ENCODE peak calls at places on chromosomes 13 and 19, in six cellular contexts. L is effector memory CD4-positive, alpha-beta T cell; Q is ovary; R is adrenal gland; S is mammary epithelial cell; A is kidney. Z is an unnamed sample.

GRCh38 chr13:46492946-46493345 is 60.0 kb upstream of the LRCH1 start:
- DNase-seq in L (no peak), R (no peak), A (no peak), Q (no peak), S (peak; percentile 16), Z (peak; percentile 71)

GRCh38 chr19:35911790-35912189 is 3.7 kb upstream of the TYROBP start:
- DNase-seq in R (no peak), L (no peak), Q (no peak), A (peak; percentile 93), S (peak; percentile 91), Z (no peak)

GRCh38 chr19:8221161-8221560 is 12.0 kb downstream of the CERS4 start:
- DNase-seq in Q (no peak), R (no peak), L (no peak), S (no peak), A (no peak), Z (no peak)

GRCh38 chr13:60267498-60268202 is 103.9 kb upstream of the DIAPH3 start:
- DNase-seq in Q (no peak), A (no peak), R (peak; percentile 17), L (no peak), S (no peak), Z (peak; percentile 70)

GRCh38 chr13:110491869-110492268 is 69.7 kb downstream of the RAB20 start:
- DNase-seq in S (no peak), R (no peak), A (peak; percentile 52), Q (no peak), L (no peak), Z (no peak)

GRCh38 chr13:48842316-48842715 is 133.4 kb upstream of the FNDC3A start:
- DNase-seq in R (no peak), L (no peak), Q (no peak), S (no peak), A (no peak), Z (no peak)

GRCh38 chr13:106597190-106597589 is 29.3 kb upstream of the ARGLU1 start:
- DNase-seq in R (no peak), Q (no peak), L (no peak), S (no peak), A (peak; percentile 43), Z (peak; percentile 55)

GRCh38 chr13:45700971-45701900 is 884 bp upstream of the CBY2 start:
- DNase-seq in Q (no peak), A (no peak), R (no peak), L (no peak), S (no peak), Z (no peak)

GRCh38 chr19:32322541-32322940 is 22.9 kb upstream of the ZNF507 start:
- DNase-seq in L (no peak), R (no peak), S (no peak), Q (no peak), A (no peak), Z (no peak)

GRCh38 chr19:48768989-48769713 is 13.8 kb downstream of the FGF21 start:
- DNase-seq in Q (no peak), A (no peak), S (no peak), L (no peak), R (no peak), Z (no peak)

GRCh38 chr13:30881191-30881651 is 24.9 kb upstream of the MEDAG start:
- DNase-seq in R (peak; percentile 76), Q (no peak), A (no peak), S (no peak), L (no peak), Z (no peak)

GRCh38 chr13:34116651-34117050 is 298.7 kb downstream of the RFC3 start:
- DNase-seq in R (no peak), S (no peak), L (no peak), Q (no peak), A (no peak), Z (no peak)

GRCh38 chr13:22053053-22053452 is 382.2 kb downstream of the FGF9 start:
- DNase-seq in A (no peak), Q (no peak), S (no peak), R (no peak), L (no peak), Z (no peak)

GRCh38 chr19:8240274-8241229 is 31.4 kb downstream of the CERS4 start:
- DNase-seq in A (peak; percentile 95), R (peak; percentile 97), S (peak; percentile 87), Q (peak; percentile 93), L (peak; percentile 8), Z (peak; percentile 93)

GRCh38 chr13:112496166-112496565 is 91.8 kb downstream of the TUBGCP3 start:
- DNase-seq in R (no peak), Q (no peak), A (no peak), L (no peak), S (no peak), Z (no peak)

GRCh38 chr13:43261018-43261417 is 237.6 kb downstream of the DNAJC15 start:
- DNase-seq in Q (no peak), A (no peak), R (no peak), S (peak; percentile 63), L (no peak), Z (peak; percentile 30)

GRCh38 chr19:8367327-8368001 is 3.5 kb downstream of the ANGPTL4 start:
- DNase-seq in R (peak; percentile 88), A (peak; percentile 93), S (peak; percentile 90), Q (peak; percentile 93), L (no peak), Z (peak; percentile 100)

GRCh38 chr13:43085545-43085944 is 62.2 kb downstream of the DNAJC15 start:
- DNase-seq in S (peak; percentile 12), R (no peak), A (no peak), L (no peak), Q (no peak), Z (peak; percentile 65)

GRCh38 chr19:11486661-11487503 is 6.0 kb upstream of the ELAVL3 start:
- DNase-seq in A (no peak), R (no peak), Q (no peak), L (no peak), S (no peak), Z (no peak)

GRCh38 chr19:10796653-10797052 is 39.4 kb downstream of the TMED1 start:
- DNase-seq in Q (no peak), A (no peak), L (no peak), S (no peak), R (no peak), Z (no peak)

GRCh38 chr13:52001120-52001731 is 10.0 kb downstream of the ATP7B start:
- DNase-seq in A (no peak), R (no peak), S (no peak), L (no peak), Q (no peak), Z (peak; percentile 56)

GRCh38 chr19:35595928-35596327 is 10.0 kb downstream of the PMIS2 start:
- DNase-seq in Q (no peak), A (no peak), S (no peak), L (no peak), R (no peak), Z (no peak)

GRCh38 chr19:33797821-33798633 is 1.4 kb downstream of the KCTD15 start:
- DNase-seq in S (peak; percentile 19), R (no peak), A (peak; percentile 89), Q (peak; percentile 79), L (peak; percentile 15), Z (peak; percentile 81)

GRCh38 chr13:99926014-99926731 is 45.4 kb downstream of the ZIC5 start:
- DNase-seq in A (no peak), R (peak; percentile 28), L (no peak), Q (peak; percentile 22), S (no peak), Z (no peak)

GRCh38 chr13:111623743-111624505 is 303.5 kb downstream of the TEX29 start:
- DNase-seq in Q (no peak), A (no peak), S (no peak), R (no peak), L (no peak), Z (no peak)

GRCh38 chr13:101751488-101751887 is 299.0 kb downstream of the ITGBL1 start:
- DNase-seq in R (no peak), A (no peak), S (peak; percentile 66), L (no peak), Q (no peak), Z (peak; percentile 74)

GRCh38 chr13:74372511-74372910 is 238.3 kb upstream of the KLF12 start:
- DNase-seq in L (no peak), S (no peak), Q (no peak), A (no peak), R (no peak), Z (no peak)

GRCh38 chr19:12733369-12733896 is 1.1 kb downstream of the TRIR start:
- DNase-seq in Q (no peak), A (no peak), S (peak; percentile 44), R (peak; percentile 56), L (no peak), Z (no peak)

GRCh38 chr19:16285769-16286564 is 38.7 kb upstream of the KLF2 start:
- DNase-seq in Q (peak; percentile 53), S (no peak), R (no peak), L (no peak), A (no peak), Z (peak; percentile 10)

GRCh38 chr19:31821346-31821745 is 472.1 kb upstream of the TSHZ3 start:
- DNase-seq in L (no peak), S (no peak), R (no peak), Q (no peak), A (no peak), Z (peak; percentile 8)

GRCh38 chr19:21432590-21432989 is 35.7 kb downstream of the ZNF493 start:
- DNase-seq in Q (no peak), R (no peak), A (no peak), S (no peak), L (no peak), Z (no peak)

GRCh38 chr19:49857061-49857833 is 6.3 kb downstream of the PTOV1 start:
- DNase-seq in L (no peak), S (no peak), A (peak; percentile 75), R (no peak), Q (no peak), Z (no peak)
- H3K4me1 ChIP-seq in L (no peaks in the 10 kb centered on the region), S (peaks cover 19% of the 10 kb centered on the region), A (peaks cover 9% of the 10 kb centered on the region), R (peaks cover 39% of the 10 kb centered on the region), Q (peaks cover 6% of the 10 kb centered on the region), Z (peaks cover 12% of the 10 kb centered on the region)

GRCh38 chr13:23898101-23898500 is 799 bp upstream of the C1QTNF9B start:
- DNase-seq in Q (peak; percentile 69), S (no peak), R (no peak), L (no peak), A (no peak), Z (no peak)

GRCh38 chr13:23903906-23904280 is 6.6 kb upstream of the C1QTNF9B start:
- DNase-seq in L (no peak), R (no peak), S (no peak), Q (no peak), A (no peak), Z (no peak)

GRCh38 chr13:23901365-23901764 is 4.1 kb upstream of the C1QTNF9B start:
- DNase-seq in R (no peak), S (peak; percentile 28), L (no peak), A (no peak), Q (no peak), Z (no peak)

GRCh38 chr13:23902975-23903905 is 5.9 kb upstream of the C1QTNF9B start:
- DNase-seq in L (no peak), A (peak; percentile 76), Q (peak; percentile 37), R (no peak), S (no peak), Z (peak; percentile 18)

GRCh38 chr13:23899555-23899954 is 2.3 kb upstream of the C1QTNF9B start:
- DNase-seq in R (peak; percentile 49), L (peak; percentile 18), A (no peak), Q (no peak), S (peak; percentile 27), Z (peak; percentile 59)
- H3K4me3 ChIP-seq in R (no peak overlapping the region), L (no peak overlapping the region), A (no peak overlapping the region), Q (no peak overlapping the region), S (no peak overlapping the region), Z (no peak overlapping the region)

GRCh38 chr19:47258434-47258833 is 2.1 kb downstream of the CCDC9 start:
- DNase-seq in Q (no peak), R (no peak), L (no peak), A (peak; percentile 74), S (no peak), Z (no peak)
- H3K27ac ChIP-seq in Q (peak overlapping the region; percentile 95), R (no peak overlapping the region), L (no peak overlapping the region), A (no peak overlapping the region), S (peak overlapping the region; percentile 75), Z (peak overlapping the region; percentile 96)

GRCh38 chr19:47464619-47465018 is 7.1 kb downstream of the SLC8A2 start:
- DNase-seq in S (no peak), A (no peak), L (no peak), Q (no peak), R (no peak), Z (no peak)
- H3K4me1 ChIP-seq in S (no peaks in the 10 kb centered on the region), A (no peaks in the 10 kb centered on the region), L (no peaks in the 10 kb centered on the region), Q (no peaks in the 10 kb centered on the region), R (no peaks in the 10 kb centered on the region), Z (no peaks in the 10 kb centered on the region)

Z was measured in cardiac muscle cell.